ENCODE peak calls at places on chromosome 9, in six cellular contexts. X is K562, P is HepG2, W is H1, L is GM12878, Q is SK-N-SH. Y is an unnamed sample.
A peak's percentile ranks its signal among the peaks of the same experiment; 100 is the strongest.

GRCh38 chr9:25350011-25350410 is 328.2 kb downstream of the TUSC1 start:
- DNase-seq in L (no peak), P (no peak), W (no peak), Q (peak; percentile 9), X (no peak), Y (no peak)

GRCh38 chr9:121567142-121568100 is 67.8 kb upstream of the GGTA1 start:
- DNase-seq in Q (peak; percentile 85), W (no peak), L (no peak), P (no peak), X (no peak), Y (no peak)

GRCh38 chr9:6708732-6709131 is 49.0 kb upstream of the KDM4C start:
- DNase-seq in W (no peak), P (no peak), L (no peak), X (no peak), Q (no peak), Y (no peak)

GRCh38 chr9:124752967-124753366 is 18.1 kb downstream of the NR6A1 start:
- DNase-seq in L (no peak), P (no peak), Q (peak; percentile 29), W (no peak), X (no peak), Y (no peak)

GRCh38 chr9:114409103-114409780 is 21.5 kb upstream of the AKNA start:
- DNase-seq in Q (no peak), W (no peak), P (no peak), L (no peak), X (no peak), Y (peak; percentile 57)

GRCh38 chr9:69554945-69555344 is 117.2 kb downstream of the APBA1 start:
- DNase-seq in W (no peak), Q (no peak), X (no peak), P (no peak), L (no peak), Y (no peak)

GRCh38 chr9:112997236-112997941 is 14.6 kb downstream of the ZNF883 start:
- DNase-seq in W (no peak), X (no peak), Q (no peak), P (no peak), L (no peak), Y (no peak)

GRCh38 chr9:132789706-132790105 is 88.4 kb downstream of the AK8 start:
- DNase-seq in P (no peak), X (no peak), W (no peak), Q (no peak), L (no peak), Y (no peak)

GRCh38 chr9:128056887-128057723 is 10.0 kb downstream of the NAIF1 start:
- DNase-seq in Q (no peak), W (no peak), X (no peak), L (no peak), P (peak; percentile 74), Y (no peak)

GRCh38 chr9:88738708-88739107 is 203.7 kb downstream of the NXNL2 start:
- DNase-seq in W (no peak), L (no peak), P (no peak), Q (peak; percentile 56), X (no peak), Y (no peak)

DNA sequence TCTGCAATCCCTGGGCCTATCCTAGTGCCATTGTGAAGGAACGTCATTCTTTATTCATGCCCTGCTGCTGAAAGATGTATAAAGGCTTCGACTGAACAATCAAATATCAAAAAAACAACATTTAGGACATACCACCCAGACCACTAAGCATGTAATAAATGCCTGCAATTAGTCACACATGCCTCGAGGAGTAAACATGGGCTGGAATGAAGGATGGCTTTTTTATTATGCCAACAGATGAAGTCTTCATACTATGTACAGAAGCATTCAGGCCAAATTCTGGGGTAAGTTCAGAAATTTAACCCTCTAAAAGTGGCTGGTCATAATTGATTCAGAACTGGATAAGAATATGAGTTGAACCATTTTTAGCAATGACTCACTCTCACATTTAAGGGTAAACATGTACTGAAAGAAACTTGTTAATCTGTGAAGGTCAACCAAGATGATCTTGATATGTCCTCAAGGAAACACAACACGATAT is 38.1 kb downstream of the FAM240B start:
- DNase-seq in X (no peak), L (no peak), W (no peak), Q (no peak), P (no peak), Y (no peak)
- TF ChIP-seq GABPA in X (no peak), L (no peak), W (no peak), Q (no peak), P (no peak), Y (no peak)

DNA sequence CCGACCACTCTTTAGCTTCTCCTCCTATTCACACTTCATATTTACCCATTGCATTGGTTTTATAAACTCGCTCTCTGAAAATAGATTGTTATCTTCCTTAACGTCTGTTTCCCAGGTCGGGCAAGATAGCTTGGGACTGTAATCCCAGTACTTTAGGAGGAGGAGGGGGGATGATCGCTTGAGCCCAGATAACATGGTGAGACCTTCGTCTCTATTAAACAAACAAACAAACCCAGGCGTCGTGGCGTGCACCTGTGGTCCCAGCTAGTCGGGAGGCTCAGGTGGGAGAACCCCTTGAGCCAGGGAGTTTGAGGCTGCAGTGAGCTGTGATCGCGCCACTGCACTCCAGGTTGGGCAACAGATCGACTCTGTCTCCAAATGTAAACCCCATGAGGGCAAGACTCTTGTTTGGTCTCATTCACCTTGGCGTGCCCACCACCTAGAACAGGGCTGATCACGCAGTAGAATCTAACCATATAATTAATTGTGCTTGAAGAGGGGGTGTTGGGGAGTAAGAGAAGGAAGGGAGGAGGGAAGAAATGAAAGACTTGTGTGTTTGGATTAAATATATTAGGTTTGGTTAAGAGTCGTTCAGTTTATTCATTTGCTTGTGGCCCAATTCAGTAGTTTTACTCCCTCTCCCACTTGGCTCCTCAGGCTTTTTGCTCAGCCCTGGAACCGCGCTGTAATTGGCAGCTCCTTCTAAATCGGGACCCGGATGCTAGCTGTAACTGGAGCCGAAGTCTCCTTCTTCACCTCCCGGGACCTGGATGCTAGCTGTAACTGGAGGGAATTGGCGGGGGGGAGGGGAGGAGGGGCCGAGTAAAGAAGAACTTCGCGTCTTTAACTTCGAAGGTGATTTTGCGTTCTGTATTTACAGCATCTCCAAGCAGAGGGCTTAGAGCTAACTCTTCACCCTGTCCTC is 24.9 kb downstream of the CDKN2A start:
- DNase-seq in Q (no peak), X (no peak), L (no peak), P (no peak), W (no peak), Y (no peak)
- TF ChIP-seq GABPA in Q (no peak), X (no peak), L (no peak), P (no peak), W (no peak), Y (no peak)

DNA sequence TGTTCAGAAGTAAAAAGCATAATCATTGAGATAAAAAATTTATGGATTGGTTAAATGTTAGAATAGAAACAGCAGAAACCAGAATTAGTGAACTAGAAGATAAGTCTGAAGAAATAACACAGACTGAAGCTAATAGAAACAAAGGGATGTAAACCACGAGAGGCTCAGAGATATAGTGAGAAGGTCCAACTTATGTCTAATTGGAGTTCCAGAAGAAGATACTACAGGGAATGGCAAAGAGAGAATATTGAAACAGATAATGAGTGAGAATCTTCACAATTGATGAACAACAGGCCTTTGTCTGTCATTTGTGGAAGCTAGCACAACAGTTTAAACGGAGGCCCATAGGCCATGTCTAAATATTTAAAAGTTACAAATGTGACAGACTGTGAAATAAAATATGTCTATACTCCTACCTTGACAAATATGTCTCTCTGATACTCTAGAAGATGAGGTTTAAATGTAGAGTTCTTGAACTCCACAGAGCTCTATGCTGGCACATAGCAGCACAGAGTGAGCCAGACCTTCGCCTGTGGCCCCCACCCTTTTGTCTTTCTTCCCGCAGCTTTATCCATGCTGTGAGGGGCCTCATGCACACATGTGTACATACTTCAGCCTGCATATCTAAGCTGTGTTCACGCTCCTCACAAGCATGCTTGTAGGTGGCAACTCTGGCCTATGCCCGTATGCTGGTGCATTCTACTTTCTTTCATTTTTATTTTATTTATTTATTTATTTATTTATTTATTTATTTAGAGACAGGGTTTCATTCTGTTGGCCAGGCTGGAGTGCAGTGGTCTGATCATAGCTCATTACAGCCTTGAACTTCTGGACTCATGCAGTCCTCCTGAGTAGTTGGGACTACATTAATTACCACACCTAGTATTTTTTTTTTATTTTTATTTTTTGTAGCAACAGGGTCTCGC is 45.0 kb upstream of the ABL1 start:
- DNase-seq in W (no peak), X (no peak), Q (no peak), L (no peak), P (no peak), Y (no peak)
- TF ChIP-seq GABPA in W (no peak), X (no peak), Q (no peak), L (no peak), P (no peak), Y (no peak)

GRCh38 chr9:136962701-136963248 is 10.7 kb downstream of the LCN12 start:
- DNase-seq in L (no peak), W (no peak), Q (no peak), P (no peak), X (no peak), Y (no peak)
- TF ChIP-seq GABPA in L (no peak), W (no peak), Q (no peak), P (no peak), X (no peak), Y (no peak)

GRCh38 chr9:138116521-138116920 is 238.9 kb downstream of the CACNA1B start:
- DNase-seq in Q (peak; percentile 57), W (no peak), P (no peak), L (no peak), X (no peak), Y (no peak)
- TF ChIP-seq GABPA in Q (no peak), W (no peak), P (no peak), L (no peak), X (no peak), Y (no peak)

GRCh38 chr9:106419737-106420136 is 443.2 kb upstream of the ZNF462 start:
- DNase-seq in X (no peak), P (no peak), L (no peak), W (no peak), Q (no peak), Y (no peak)

GRCh38 chr9:106421772-106422171 is 441.2 kb upstream of the ZNF462 start:
- DNase-seq in W (no peak), P (no peak), Q (no peak), L (peak; percentile 81), X (no peak), Y (no peak)

GRCh38 chr9:106423575-106423974 is 439.4 kb upstream of the ZNF462 start:
- DNase-seq in W (no peak), L (no peak), X (no peak), Q (no peak), P (no peak), Y (no peak)

GRCh38 chr9:106420511-106420944 is 442.4 kb upstream of the ZNF462 start:
- DNase-seq in Q (no peak), P (no peak), L (peak; percentile 76), X (no peak), W (no peak), Y (no peak)

DNA sequence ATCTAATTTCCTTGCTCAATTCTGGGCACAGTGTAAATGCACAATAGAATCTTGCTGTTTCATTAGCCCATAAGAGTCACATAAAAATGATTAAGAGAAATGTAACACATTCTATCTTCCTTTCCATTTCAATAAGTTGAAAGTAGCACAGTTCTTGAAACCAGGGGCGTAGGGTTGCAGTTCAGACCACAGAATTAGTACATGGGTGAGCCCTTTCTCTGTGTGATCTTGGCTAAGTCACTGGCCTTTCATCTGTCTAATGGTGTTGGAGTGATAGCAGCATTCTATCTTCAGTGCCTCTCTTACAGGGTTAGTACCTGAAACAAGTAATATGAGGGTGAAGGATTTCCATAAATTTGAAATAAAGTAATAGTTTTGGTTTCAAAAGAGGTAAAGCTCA is 445.3 kb upstream of the ZNF462 start:
- DNase-seq in X (no peak), Q (no peak), W (no peak), P (no peak), L (no peak), Y (no peak)
- TF ChIP-seq GABPA in X (no peak), Q (no peak), W (no peak), P (no peak), L (no peak), Y (no peak)